ENCODE peak calls at places on chromosomes 4 and X, in five cellular contexts. One of them, this sample, is unnamed.

GRCh38 chrX:101071585-101071984 is 7.1 kb upstream of the TMEM35A start:
- DNase-seq in COR-L47: no peak
- DNase-seq in dorsolateral prefrontal cortex: no peak
- DNase-seq in naive thymus-derived CD8-positive, alpha-beta T cell: no peak
- DNase-seq in stimulated activated CD8-positive, alpha-beta memory T cell treated with anti-CD3 and anti-CD28 coated beads, Interleukin-7, amount 100 ng/mL, for 1 hour: no peak
- DNase-seq in this sample: peak

GRCh38 chrX:138847930-138848329 is 136.4 kb upstream of the FGF13 start:
- DNase-seq in COR-L47: no peak
- DNase-seq in dorsolateral prefrontal cortex: no peak
- DNase-seq in naive thymus-derived CD8-positive, alpha-beta T cell: no peak
- DNase-seq in stimulated activated CD8-positive, alpha-beta memory T cell treated with anti-CD3 and anti-CD28 coated beads, Interleukin-7, amount 100 ng/mL, for 1 hour: no peak
- DNase-seq in this sample: peak

GRCh38 chr4:15653864-15654391 is 1.2 kb downstream of the FBXL5 start:
- DNase-seq in COR-L47: peak
- DNase-seq in dorsolateral prefrontal cortex: no peak
- DNase-seq in naive thymus-derived CD8-positive, alpha-beta T cell: no peak
- DNase-seq in stimulated activated CD8-positive, alpha-beta memory T cell treated with anti-CD3 and anti-CD28 coated beads, Interleukin-7, amount 100 ng/mL, for 1 hour: no peak
- DNase-seq in this sample: peak

GRCh38 chr4:1870328-1870577 is 940 bp upstream of the NSD2 start:
- DNase-seq in COR-L47: peak
- DNase-seq in dorsolateral prefrontal cortex: peak
- DNase-seq in naive thymus-derived CD8-positive, alpha-beta T cell: peak
- DNase-seq in stimulated activated CD8-positive, alpha-beta memory T cell treated with anti-CD3 and anti-CD28 coated beads, Interleukin-7, amount 100 ng/mL, for 1 hour: peak
- DNase-seq in this sample: peak

GRCh38 chrX:119145241-119145653 is 17.6 kb upstream of the KIAA1210 start:
- DNase-seq in COR-L47: no peak
- DNase-seq in dorsolateral prefrontal cortex: no peak
- DNase-seq in naive thymus-derived CD8-positive, alpha-beta T cell: no peak
- DNase-seq in stimulated activated CD8-positive, alpha-beta memory T cell treated with anti-CD3 and anti-CD28 coated beads, Interleukin-7, amount 100 ng/mL, for 1 hour: no peak
- DNase-seq in this sample: peak

GRCh38 chrX:9992724-9993123 is 25.6 kb downstream of the CLDN34 start:
- DNase-seq in COR-L47: no peak
- DNase-seq in dorsolateral prefrontal cortex: no peak
- DNase-seq in naive thymus-derived CD8-positive, alpha-beta T cell: no peak
- DNase-seq in stimulated activated CD8-positive, alpha-beta memory T cell treated with anti-CD3 and anti-CD28 coated beads, Interleukin-7, amount 100 ng/mL, for 1 hour: no peak
- DNase-seq in this sample: no peak

GRCh38 chr4:180028682-180029081 is 2214.5 kb upstream of the TENM3 start:
- DNase-seq in COR-L47: peak
- DNase-seq in dorsolateral prefrontal cortex: no peak
- DNase-seq in naive thymus-derived CD8-positive, alpha-beta T cell: no peak
- DNase-seq in stimulated activated CD8-positive, alpha-beta memory T cell treated with anti-CD3 and anti-CD28 coated beads, Interleukin-7, amount 100 ng/mL, for 1 hour: no peak
- DNase-seq in this sample: peak

GRCh38 chr4:152992027-152992426 is 55.9 kb downstream of the FHDC1 start:
- DNase-seq in COR-L47: no peak
- DNase-seq in dorsolateral prefrontal cortex: no peak
- DNase-seq in naive thymus-derived CD8-positive, alpha-beta T cell: no peak
- DNase-seq in stimulated activated CD8-positive, alpha-beta memory T cell treated with anti-CD3 and anti-CD28 coated beads, Interleukin-7, amount 100 ng/mL, for 1 hour: no peak
- DNase-seq in this sample: no peak

GRCh38 chr4:188198980-188199792 is 59.9 kb downstream of the TRIML1 start:
- DNase-seq in COR-L47: no peak
- DNase-seq in dorsolateral prefrontal cortex: no peak
- DNase-seq in naive thymus-derived CD8-positive, alpha-beta T cell: no peak
- DNase-seq in stimulated activated CD8-positive, alpha-beta memory T cell treated with anti-CD3 and anti-CD28 coated beads, Interleukin-7, amount 100 ng/mL, for 1 hour: no peak
- DNase-seq in this sample: peak

GRCh38 chr4:168782439-168782838 is 227.6 kb downstream of the CBR4 start:
- DNase-seq in COR-L47: no peak
- DNase-seq in dorsolateral prefrontal cortex: no peak
- DNase-seq in naive thymus-derived CD8-positive, alpha-beta T cell: no peak
- DNase-seq in stimulated activated CD8-positive, alpha-beta memory T cell treated with anti-CD3 and anti-CD28 coated beads, Interleukin-7, amount 100 ng/mL, for 1 hour: no peak
- DNase-seq in this sample: no peak

This sample was measured in OCI-M1.